ENCODE peak calls at places on chromosomes 11 and 22, in four cellular contexts. B is stimulated activated CD4-positive, alpha-beta T cell treated with anti-CD3 and anti-CD28 coated beads, Interleukin-2, amount 100 ng/mL, for 48 hours; M is D341Med; X is globus pallidus. A is an unnamed sample.
A peak's percentile ranks its signal among the peaks of the same experiment; 100 is the strongest.

GRCh38 chr11:109425554-109425953 is 3.6 kb downstream of the C11orf87 start:
- DNase-seq in B (no peak), M (peak; percentile 28), X (no peak), A (no peak)

GRCh38 chr11:113314389-113315301 is at the start of gene TTC12:
- DNase-seq in B (peak; percentile 96), M (peak; percentile 95), X (peak; percentile 94), A (peak; percentile 94)

GRCh38 chr11:68525930-68526329 is 65.4 kb downstream of the PPP6R3 start:
- DNase-seq in B (no peak), M (no peak), X (no peak), A (no peak)

GRCh38 chr11:33860926-33861325 is 30.9 kb downstream of the LMO2 start:
- DNase-seq in B (no peak), M (no peak), X (no peak), A (no peak)

GRCh38 chr11:26254378-26254777 is 77.6 kb upstream of the ANO3 start:
- DNase-seq in B (no peak), M (no peak), X (no peak), A (no peak)

GRCh38 chr22:50002791-50003190 is 9.8 kb downstream of the IL17REL start:
- DNase-seq in B (no peak), M (no peak), X (no peak), A (no peak)

GRCh38 chr22:50548046-50548912 is 2.6 kb downstream of the KLHDC7B start:
- DNase-seq in B (no peak), M (peak; percentile 46), X (no peak), A (no peak)

GRCh38 chr11:69909561-69910518 is 90.6 kb upstream of the FGF3 start:
- DNase-seq in B (no peak), M (peak; percentile 59), X (no peak), A (no peak)

GRCh38 chr11:111633756-111634362 is 31.6 kb downstream of the SIK2 start:
- DNase-seq in B (no peak), M (no peak), X (no peak), A (no peak)

GRCh38 chr22:39125622-39126021 is 26.9 kb downstream of the CBX7 start:
- DNase-seq in B (no peak), M (no peak), X (no peak), A (no peak)

GRCh38 chr11:35944503-35945136 is 758 bp downstream of the LDLRAD3 start:
- DNase-seq in B (no peak), M (peak; percentile 51), X (peak; percentile 51), A (no peak)

GRCh38 chr11:64804346-64805210 is 1.6 kb upstream of the MAP4K2 start:
- DNase-seq in B (no peak), M (no peak), X (no peak), A (no peak)

A was measured in midbrain.